ENCODE peak calls at places on chromosomes 13 and 19, in eight cellular contexts. One of them, this sample, is unnamed.
A peak's percentile ranks its signal among the peaks of the same experiment; 100 is the strongest.

GRCh38 chr13:80251403-80251802 is 89.5 kb downstream of the SPRY2 start:
- DNase-seq in LNCaP clone FGC: no peak
- DNase-seq in aorta: no peak
- DNase-seq in SW480: no peak
- DNase-seq in NCI-H1417: no peak
- DNase-seq in testis: no peak
- DNase-seq in activated CD4-positive, alpha-beta T cell treated with anti-CD3 and anti-CD28 coated beads, Interleukin-2, amount 50 U/mL, for 48 hours: no peak
- DNase-seq in fibroblast of the conjunctiva: peak; percentile 31
- DNase-seq in this sample: no peak

GRCh38 chr19:8129061-8129460 is 20.3 kb downstream of the FBN3 start:
- DNase-seq in activated CD4-positive, alpha-beta T cell treated with anti-CD3 and anti-CD28 coated beads, Interleukin-2, amount 50 U/mL, for 48 hours: no peak
- DNase-seq in fibroblast of the conjunctiva: no peak
- DNase-seq in testis: no peak
- DNase-seq in LNCaP clone FGC: no peak
- DNase-seq in NCI-H1417: no peak
- DNase-seq in aorta: no peak
- DNase-seq in SW480: peak; percentile 43
- DNase-seq in this sample: no peak

GRCh38 chr19:6464070-6464873 is at the start of gene CRB3:
- DNase-seq in NCI-H1417: peak; percentile 85
- DNase-seq in activated CD4-positive, alpha-beta T cell treated with anti-CD3 and anti-CD28 coated beads, Interleukin-2, amount 50 U/mL, for 48 hours: peak; percentile 27
- DNase-seq in LNCaP clone FGC: peak; percentile 71
- DNase-seq in SW480: peak; percentile 80
- DNase-seq in aorta: no peak
- DNase-seq in fibroblast of the conjunctiva: no peak
- DNase-seq in testis: peak; percentile 37
- DNase-seq in this sample: no peak

GRCh38 chr19:49327878-49328544 is 3.0 kb upstream of the SLC6A16 start:
- DNase-seq in NCI-H1417: no peak
- DNase-seq in fibroblast of the conjunctiva: no peak
- DNase-seq in aorta: no peak
- DNase-seq in testis: no peak
- DNase-seq in LNCaP clone FGC: no peak
- DNase-seq in SW480: peak; percentile 51
- DNase-seq in activated CD4-positive, alpha-beta T cell treated with anti-CD3 and anti-CD28 coated beads, Interleukin-2, amount 50 U/mL, for 48 hours: peak; percentile 43
- DNase-seq in this sample: no peak

GRCh38 chr19:38547446-38547845 is 70.3 kb downstream of the MAP4K1 start:
- DNase-seq in testis: no peak
- DNase-seq in activated CD4-positive, alpha-beta T cell treated with anti-CD3 and anti-CD28 coated beads, Interleukin-2, amount 50 U/mL, for 48 hours: no peak
- DNase-seq in fibroblast of the conjunctiva: no peak
- DNase-seq in SW480: no peak
- DNase-seq in NCI-H1417: no peak
- DNase-seq in LNCaP clone FGC: no peak
- DNase-seq in aorta: peak; percentile 17
- DNase-seq in this sample: no peak

GRCh38 chr13:90800082-90800746 is 547.3 kb upstream of the MIR17HG start:
- DNase-seq in testis: peak; percentile 48
- DNase-seq in aorta: peak; percentile 88
- DNase-seq in SW480: no peak
- DNase-seq in activated CD4-positive, alpha-beta T cell treated with anti-CD3 and anti-CD28 coated beads, Interleukin-2, amount 50 U/mL, for 48 hours: no peak
- DNase-seq in LNCaP clone FGC: no peak
- DNase-seq in fibroblast of the conjunctiva: no peak
- DNase-seq in NCI-H1417: no peak
- DNase-seq in this sample: no peak

GRCh38 chr19:18513868-18514267 is 8.0 kb downstream of the ELL start:
- DNase-seq in activated CD4-positive, alpha-beta T cell treated with anti-CD3 and anti-CD28 coated beads, Interleukin-2, amount 50 U/mL, for 48 hours: no peak
- DNase-seq in aorta: no peak
- DNase-seq in testis: peak; percentile 79
- DNase-seq in fibroblast of the conjunctiva: no peak
- DNase-seq in NCI-H1417: no peak
- DNase-seq in SW480: no peak
- DNase-seq in LNCaP clone FGC: no peak
- DNase-seq in this sample: no peak

GRCh38 chr13:97280478-97280877 is 58.3 kb downstream of the MBNL2 start:
- DNase-seq in testis: no peak
- DNase-seq in SW480: no peak
- DNase-seq in NCI-H1417: no peak
- DNase-seq in LNCaP clone FGC: no peak
- DNase-seq in aorta: no peak
- DNase-seq in activated CD4-positive, alpha-beta T cell treated with anti-CD3 and anti-CD28 coated beads, Interleukin-2, amount 50 U/mL, for 48 hours: no peak
- DNase-seq in fibroblast of the conjunctiva: no peak
- DNase-seq in this sample: no peak

GRCh38 chr13:40442191-40442590 is 224.2 kb downstream of the FOXO1 start:
- DNase-seq in NCI-H1417: no peak
- DNase-seq in fibroblast of the conjunctiva: no peak
- DNase-seq in LNCaP clone FGC: no peak
- DNase-seq in testis: no peak
- DNase-seq in aorta: no peak
- DNase-seq in SW480: no peak
- DNase-seq in activated CD4-positive, alpha-beta T cell treated with anti-CD3 and anti-CD28 coated beads, Interleukin-2, amount 50 U/mL, for 48 hours: no peak
- DNase-seq in this sample: no peak

GRCh38 chr13:54879036-54879435 is 1850.4 kb downstream of the OLFM4 start:
- DNase-seq in SW480: no peak
- DNase-seq in NCI-H1417: no peak
- DNase-seq in aorta: no peak
- DNase-seq in fibroblast of the conjunctiva: no peak
- DNase-seq in LNCaP clone FGC: no peak
- DNase-seq in activated CD4-positive, alpha-beta T cell treated with anti-CD3 and anti-CD28 coated beads, Interleukin-2, amount 50 U/mL, for 48 hours: no peak
- DNase-seq in testis: no peak
- DNase-seq in this sample: no peak

GRCh38 chr13:33798023-33798422 is 19.9 kb upstream of the RFC3 start:
- DNase-seq in LNCaP clone FGC: no peak
- DNase-seq in testis: no peak
- DNase-seq in activated CD4-positive, alpha-beta T cell treated with anti-CD3 and anti-CD28 coated beads, Interleukin-2, amount 50 U/mL, for 48 hours: no peak
- DNase-seq in fibroblast of the conjunctiva: no peak
- DNase-seq in NCI-H1417: no peak
- DNase-seq in SW480: no peak
- DNase-seq in aorta: no peak
- DNase-seq in this sample: no peak